ENCODE peak calls at places on chromosomes 12 and 14, in six cellular contexts. X, E, T, B, N and Y are unnamed samples.

GRCh38 chr14:102655154-102655553 is 62.7 kb downstream of the RCOR1 start:
- DNase-seq in T (no peak), N (no peak), B (no peak), X (no peak), E (no peak), Y (no peak)

GRCh38 chr12:4164591-4165558 is 108.7 kb upstream of the CCND2 start:
- DNase-seq in X (peak), T (no peak), N (peak), B (peak), E (no peak), Y (peak)

GRCh38 chr12:46559311-46559710 is 186.7 kb upstream of the SLC38A2 start:
- DNase-seq in X (no peak), E (no peak), N (no peak), T (no peak), B (no peak), Y (no peak)

GRCh38 chr12:104201238-104202001 is 14.2 kb upstream of the TXNRD1 start:
- DNase-seq in X (peak), B (peak), E (peak), N (no peak), T (peak), Y (peak)

GRCh38 chr12:70756118-70756517 is 118.9 kb upstream of the PTPRB start:
- DNase-seq in T (peak), N (no peak), E (no peak), B (no peak), X (no peak), Y (no peak)

GRCh38 chr12:27549801-27550652 is 26.0 kb downstream of the PPFIBP1 start:
- DNase-seq in X (no peak), B (no peak), N (peak), T (peak), E (peak), Y (no peak)

GRCh38 chr14:76201162-76201561 is 49.4 kb downstream of the GPATCH2L start:
- DNase-seq in N (no peak), X (no peak), E (no peak), B (no peak), T (peak), Y (no peak)

GRCh38 chr14:80313806-80314205 is 102.5 kb upstream of the DIO2 start:
- DNase-seq in E (no peak), N (no peak), T (no peak), X (no peak), B (no peak), Y (no peak)

GRCh38 chr14:35342160-35343010 is 50.2 kb downstream of the PSMA6 start:
- DNase-seq in B (no peak), T (no peak), X (no peak), N (no peak), E (no peak), Y (no peak)

GRCh38 chr14:87161502-87161901 is 831.5 kb downstream of the GALC start:
- DNase-seq in N (no peak), T (no peak), B (no peak), X (no peak), E (no peak), Y (no peak)

GRCh38 chr14:65749287-65749686 is 336.8 kb downstream of the FUT8 start:
- DNase-seq in T (no peak), B (no peak), E (no peak), N (no peak), X (no peak), Y (no peak)

GRCh38 chr12:21248679-21249078 is 86.0 kb downstream of the SLCO1A2 start:
- DNase-seq in E (no peak), T (no peak), N (no peak), X (no peak), B (no peak), Y (no peak)

GRCh38 chr12:123306200-123306599 is 34.5 kb upstream of the CDK2AP1 start:
- DNase-seq in E (no peak), X (no peak), N (no peak), T (no peak), B (no peak), Y (no peak)

GRCh38 chr12:22709292-22709691 is 84.3 kb downstream of the ETNK1 start:
- DNase-seq in E (no peak), X (no peak), N (no peak), T (peak), B (no peak), Y (no peak)

GRCh38 chr14:43539210-43539609 is 967.9 kb downstream of the FSCB start:
- DNase-seq in E (no peak), T (peak), B (no peak), X (no peak), N (no peak), Y (no peak)

GRCh38 chr14:103867523-103867953 is 20.2 kb upstream of the PPP1R13B start:
- DNase-seq in N (no peak), E (no peak), B (no peak), X (no peak), T (peak), Y (no peak)

GRCh38 chr14:104424406-104425072 is 155.0 kb upstream of the C14orf180 start:
- DNase-seq in E (no peak), X (no peak), N (peak), B (no peak), T (no peak), Y (no peak)

GRCh38 chr12:104494137-104494815 is 37.5 kb downstream of the CHST11 start:
- DNase-seq in T (no peak), E (no peak), N (no peak), X (peak), B (peak), Y (no peak)

GRCh38 chr12:54521291-54522062 is 23.9 kb downstream of the NCKAP1L start:
- DNase-seq in E (no peak), B (peak), X (no peak), N (no peak), T (no peak), Y (no peak)

GRCh38 chr12:55707841-55708694 is at the start of gene ITGA7:
- DNase-seq in X (peak), N (peak), E (no peak), T (no peak), B (peak), Y (peak)

GRCh38 chr12:6961278-6961694 is 9.2 kb downstream of the PHB2 start:
- DNase-seq in X (peak), E (peak), T (peak), B (peak), N (peak), Y (peak)